ENCODE peak calls at places on chromosomes 2 and 18, in nine cellular contexts. G is IMR-90; M is right atrium auricular region; B is aorta; S is lower lobe of right lung; O is CD4-positive, CD25-positive, alpha-beta regulatory T cell; F is HCT116; N is stomach; U is colonic mucosa. Z is an unnamed sample. For H3K4me1 and H3K27me3, the result is how much of the 10 kb centered on the place peaks cover.

GRCh38 chr2:239832995-239833727 is 192.0 kb downstream of the NDUFA10 start:
- DNase-seq in G (no peak), M (peak), B (peak), S (no peak), O (no peak), F (no peak), N (peak), U (peak), Z (no peak)

GRCh38 chr2:24022975-24023575 is 13.2 kb downstream of the MFSD2B start:
- DNase-seq in G (no peak), M (no peak), B (no peak), S (no peak), O (no peak), F (no peak), N (no peak), U (no peak), Z (no peak)

GRCh38 chr2:64062840-64063239 is 43.6 kb upstream of the VPS54 start:
- DNase-seq in G (peak), M (no peak), B (no peak), S (no peak), O (no peak), F (no peak), N (no peak), U (peak), Z (no peak)

GRCh38 chr2:40654346-40654745 is 202.5 kb upstream of the SLC8A1 start:
- DNase-seq in G (no peak), M (no peak), B (no peak), S (no peak), O (no peak), F (no peak), N (no peak), U (no peak), Z (no peak)

GRCh38 chr2:180690611-180691010 is 289.8 kb upstream of the UBE2E3 start:
- DNase-seq in G (peak), M (no peak), B (no peak), S (no peak), O (no peak), F (no peak), N (no peak), U (no peak), Z (no peak)

GRCh38 chr2:49068613-49069012 is 85.7 kb downstream of the FSHR start:
- DNase-seq in G (no peak), M (no peak), B (no peak), S (no peak), O (no peak), F (no peak), N (no peak), U (no peak), Z (no peak)

GRCh38 chr2:47272031-47272864 is 117.1 kb upstream of the STPG4 start:
- DNase-seq in G (peak), M (peak), B (peak), S (peak), O (peak), F (peak), N (peak), U (peak), Z (peak)

GRCh38 chr2:118539290-118539689 is 308.2 kb downstream of the EN1 start:
- DNase-seq in G (peak), M (no peak), B (no peak), S (no peak), O (peak), F (peak), N (no peak), U (no peak), Z (no peak)

GRCh38 chr2:119536209-119536608 is 8.0 kb upstream of the CFAP221 start:
- DNase-seq in G (no peak), M (no peak), B (no peak), S (no peak), O (no peak), F (no peak), N (no peak), U (no peak), Z (no peak)

GRCh38 chr2:98478088-98478551 is 33.5 kb downstream of the INPP4A start:
- DNase-seq in G (no peak), M (no peak), B (no peak), S (no peak), O (no peak), F (no peak), N (no peak), U (no peak), Z (no peak)

GRCh38 chr2:100924520-100925451 is 77.3 kb upstream of the RPL31 start:
- DNase-seq in G (peak), M (peak), B (no peak), S (no peak), O (peak), F (no peak), N (peak), U (peak), Z (no peak)

GRCh38 chr18:11025270-11025669 is 124.1 kb downstream of the PIEZO2 start:
- DNase-seq in G (no peak), M (no peak), B (no peak), S (no peak), O (no peak), F (no peak), N (no peak), U (no peak), Z (no peak)

GRCh38 chr2:119255760-119256573 is 32.3 kb downstream of the STEAP3 start:
- DNase-seq in G (peak), M (no peak), B (no peak), S (no peak), O (no peak), F (peak), N (no peak), U (no peak), Z (no peak)

GRCh38 chr2:234823196-234823876 is 128.5 kb upstream of the SH3BP4 start:
- DNase-seq in G (no peak), M (peak), B (no peak), S (no peak), O (no peak), F (no peak), N (no peak), U (peak), Z (no peak)

GRCh38 chr2:218391202-218391601 is 8.5 kb upstream of the CTDSP1 start:
- DNase-seq in G (no peak), M (no peak), B (no peak), S (peak), O (no peak), F (no peak), N (no peak), U (no peak), Z (no peak)

GRCh38 chr2:100038019-100038418 is 104.4 kb downstream of the AFF3 start:
- DNase-seq in G (no peak), M (no peak), B (no peak), S (no peak), O (peak), F (no peak), N (no peak), U (no peak), Z (no peak)

GRCh38 chr2:173669271-173669853 is 295.8 kb downstream of the SP3 start:
- DNase-seq in G (peak), M (no peak), B (no peak), S (no peak), O (no peak), F (no peak), N (no peak), U (no peak), Z (no peak)

GRCh38 chr18:9322730-9323129 is 11.8 kb upstream of the TWSG1 start:
- DNase-seq in G (no peak), M (no peak), B (no peak), S (no peak), O (no peak), F (no peak), N (no peak), U (no peak), Z (no peak)

GRCh38 chr18:76621782-76622495 is 126.9 kb upstream of the ZNF516 start:
- DNase-seq in G (peak), M (no peak), B (no peak), S (no peak), O (no peak), F (no peak), N (no peak), U (no peak), Z (no peak)

GRCh38 chr2:150483532-150483931 is 3.9 kb downstream of the RND3 start:
- DNase-seq in G (no peak), M (no peak), B (no peak), S (no peak), O (no peak), F (no peak), N (no peak), U (no peak), Z (no peak)
- H3K4me1 ChIP-seq in G (under half), M (half or more), B (under half), S (under half), O (under half), F (under half), N (half or more), U (under half), Z (half or more)

DNA sequence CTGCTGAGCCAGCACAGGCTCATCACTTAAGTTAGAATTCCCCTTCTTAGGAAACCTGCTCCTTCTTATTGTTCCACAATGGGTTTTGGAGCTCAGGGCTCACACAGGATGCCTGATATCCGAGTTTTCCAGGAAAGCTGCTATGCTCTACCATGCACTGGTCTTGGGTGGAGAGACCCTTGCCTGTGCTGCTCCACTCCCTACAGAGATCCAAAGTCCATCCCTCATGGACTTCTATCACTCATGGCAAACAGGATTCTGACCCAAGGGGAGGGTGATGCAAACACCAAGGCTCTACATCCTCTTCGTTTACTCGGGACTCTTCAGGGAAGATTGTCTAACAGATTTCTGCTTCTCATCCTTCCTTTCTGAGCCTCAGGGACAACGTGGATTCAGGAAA is 5.2 kb downstream of the SULT1C2 start:
- DNase-seq in G (no peak), M (no peak), B (no peak), S (no peak), O (no peak), F (no peak), N (no peak), U (no peak), Z (no peak)
- H3K27me3 ChIP-seq in G (under half), M (under half), B (under half), S (under half), O (under half), F (under half), N (under half), U (under half), Z (under half)

GRCh38 chr18:7946724-7947377 is 379.7 kb downstream of the PTPRM start:
- DNase-seq in G (peak), M (no peak), B (no peak), S (no peak), O (peak), F (peak), N (peak), U (peak), Z (no peak)
- H3K4me3 ChIP-seq in G (peak), M (no peak), B (no peak), S (peak), O (peak), F (peak), N (peak), U (no peak), Z (peak)

GRCh38 chr18:49055787-49056186 is 105.0 kb upstream of the SMAD7 start:
- DNase-seq in G (peak), M (peak), B (peak), S (peak), O (peak), F (no peak), N (peak), U (no peak), Z (peak)
- H3K4me1 ChIP-seq in G (under half), M (under half), B (under half), S (under half), O (under half), F (under half), N (under half), U (under half), Z (under half)

GRCh38 chr2:121868652-121869051 is 113.2 kb downstream of the TSN start:
- DNase-seq in G (no peak), M (no peak), B (no peak), S (no peak), O (no peak), F (no peak), N (no peak), U (no peak), Z (no peak)

GRCh38 chr2:121872651-121873050 is 117.2 kb downstream of the TSN start:
- DNase-seq in G (no peak), M (no peak), B (no peak), S (no peak), O (no peak), F (no peak), N (no peak), U (no peak), Z (no peak)

GRCh38 chr2:121862286-121862685 is 106.8 kb downstream of the TSN start:
- DNase-seq in G (no peak), M (no peak), B (no peak), S (no peak), O (no peak), F (no peak), N (no peak), U (no peak), Z (no peak)

GRCh38 chr2:121869873-121870272 is 114.4 kb downstream of the TSN start:
- DNase-seq in G (no peak), M (no peak), B (no peak), S (no peak), O (no peak), F (no peak), N (no peak), U (no peak), Z (no peak)

DNA sequence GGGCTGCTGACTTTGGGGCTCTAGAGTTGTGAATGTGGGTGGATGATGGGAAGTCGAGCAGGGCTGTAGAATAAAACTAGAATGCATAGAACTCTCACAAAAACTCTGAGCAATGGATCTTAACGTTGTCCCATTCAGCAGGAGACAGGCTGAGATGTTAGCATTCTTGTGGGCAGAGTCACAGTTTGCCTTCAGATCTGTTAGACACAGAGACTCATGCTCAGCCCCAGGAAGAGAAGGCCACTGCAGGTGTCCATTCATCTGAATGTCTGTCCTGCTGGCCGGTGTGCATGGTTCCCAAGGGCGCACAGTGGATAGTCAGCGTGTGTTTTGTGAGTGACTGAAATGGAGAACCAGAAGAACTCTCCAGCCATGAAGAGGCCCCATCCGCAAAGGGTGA is 111.3 kb downstream of the TSN start:
- DNase-seq in G (peak), M (no peak), B (no peak), S (no peak), O (no peak), F (no peak), N (no peak), U (no peak), Z (no peak)
- H3K27me3 ChIP-seq in G (under half), M (under half), B (under half), S (under half), O (under half), F (under half), N (under half), U (under half), Z (under half)

DNA sequence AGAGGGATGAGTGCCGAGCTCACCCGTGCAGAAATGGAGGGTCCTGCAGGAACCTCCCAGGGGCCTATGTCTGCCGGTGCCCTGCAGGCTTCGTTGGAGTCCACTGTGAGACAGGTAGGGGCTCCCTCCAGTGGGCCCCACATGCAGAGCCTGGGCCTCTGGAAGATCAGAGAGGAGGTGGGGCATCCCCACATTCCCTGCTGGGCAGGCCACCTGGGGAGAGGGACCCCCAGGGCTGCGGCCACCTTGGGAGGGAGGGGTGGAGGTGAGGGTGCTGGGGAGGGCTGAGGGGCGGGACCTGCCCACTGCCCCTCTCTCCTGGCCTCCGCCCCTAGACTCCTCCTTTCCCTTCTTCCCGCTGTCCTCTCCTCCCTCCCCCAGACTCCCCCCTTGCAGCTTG is 38.5 kb downstream of the MTERF4 start:
- DNase-seq in G (no peak), M (peak), B (no peak), S (peak), O (no peak), F (no peak), N (no peak), U (peak), Z (no peak)
- H3K4me3 ChIP-seq in G (no peak), M (no peak), B (no peak), S (peak), O (no peak), F (peak), N (peak), U (peak), Z (peak)

GRCh38 chr2:42929985-42930581 is 137.7 kb upstream of the HAAO start:
- DNase-seq in G (peak), M (no peak), B (peak), S (no peak), O (no peak), F (no peak), N (no peak), U (no peak), Z (no peak)
- H3K4me1 ChIP-seq in G (half or more), M (half or more), B (under half), S (half or more), O (under half), F (under half), N (half or more), U (under half), Z (half or more)

GRCh38 chr2:232476791-232477190 is 10.8 kb downstream of the ECEL1 start:
- DNase-seq in G (no peak), M (no peak), B (peak), S (peak), O (no peak), F (no peak), N (no peak), U (no peak), Z (no peak)

GRCh38 chr2:232478571-232479340 is 8.9 kb downstream of the ECEL1 start:
- DNase-seq in G (no peak), M (no peak), B (peak), S (peak), O (no peak), F (no peak), N (no peak), U (no peak), Z (peak)

GRCh38 chr2:232479341-232480200 is 8.1 kb downstream of the ECEL1 start:
- DNase-seq in G (no peak), M (no peak), B (peak), S (peak), O (no peak), F (no peak), N (no peak), U (no peak), Z (peak)

GRCh38 chr2:232476045-232476444 is 11.6 kb downstream of the ECEL1 start:
- DNase-seq in G (no peak), M (no peak), B (peak), S (peak), O (no peak), F (no peak), N (no peak), U (no peak), Z (peak)

GRCh38 chr2:232477751-232478510 is 9.7 kb downstream of the ECEL1 start:
- DNase-seq in G (no peak), M (no peak), B (peak), S (peak), O (no peak), F (no peak), N (no peak), U (no peak), Z (no peak)
- H3K27me3 ChIP-seq in G (half or more), M (under half), B (under half), S (under half), O (under half), F (under half), N (half or more), U (under half), Z (half or more)

GRCh38 chr2:185734658-185735057 is 3.9 kb upstream of the FSIP2 start:
- DNase-seq in G (no peak), M (no peak), B (no peak), S (no peak), O (no peak), F (no peak), N (no peak), U (no peak), Z (no peak)

GRCh38 chr2:185736210-185736609 is 2.4 kb upstream of the FSIP2 start:
- DNase-seq in G (no peak), M (no peak), B (no peak), S (no peak), O (no peak), F (no peak), N (no peak), U (no peak), Z (no peak)

GRCh38 chr2:185738679-185739472 is at the start of gene FSIP2:
- DNase-seq in G (peak), M (peak), B (peak), S (peak), O (peak), F (no peak), N (peak), U (peak), Z (peak)
- H3K4me3 ChIP-seq in G (peak), M (peak), B (no peak), S (no peak), O (no peak), F (no peak), N (peak), U (peak), Z (peak)

DNA sequence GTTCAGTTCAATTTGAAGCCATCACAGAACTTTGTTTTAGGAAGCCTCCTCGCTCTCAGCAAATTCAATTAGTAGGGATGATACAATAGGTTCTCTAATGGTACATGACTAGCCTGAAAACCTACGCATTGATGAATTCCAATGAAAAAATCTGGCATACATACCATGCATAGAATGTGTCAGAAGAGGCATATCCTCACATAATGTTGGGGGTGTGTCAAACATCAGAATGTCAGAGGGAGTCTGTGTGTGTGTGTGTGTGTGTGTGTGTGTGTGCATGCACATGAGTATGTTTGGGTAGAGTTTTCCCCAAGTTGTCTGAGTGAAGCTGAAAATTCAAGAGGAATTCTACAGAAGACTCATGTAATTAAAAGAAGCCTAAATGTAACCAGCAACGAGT is 78.6 kb downstream of the FIGN start:
- DNase-seq in G (peak), M (no peak), B (no peak), S (no peak), O (no peak), F (no peak), N (no peak), U (no peak), Z (no peak)
- H3K4me1 ChIP-seq in G (under half), M (under half), B (under half), S (under half), O (under half), F (under half), N (under half), U (under half), Z (half or more)

Z was measured in left ventricle myocardium inferior.